ENCODE peak calls at places on chromosomes 3 and 15, in five cellular contexts. X is DMS153, B is NCI-H774, Z is A549, S is WERI-Rb-1. E is an unnamed sample.

GRCh38 chr15:42036991-42037390 is 16.1 kb upstream of the PLA2G4E start:
- DNase-seq in S (no peak), X (no peak), Z (no peak), B (no peak), E (no peak)

GRCh38 chr15:99315636-99316035 is 64.4 kb downstream of the LRRC28 start:
- DNase-seq in Z (no peak), B (no peak), X (no peak), S (no peak), E (no peak)

GRCh38 chr3:65963787-65964707 is 74.7 kb downstream of the MAGI1 start:
- DNase-seq in X (no peak), S (no peak), B (no peak), Z (peak), E (no peak)

GRCh38 chr3:125052671-125053303 is 3.0 kb downstream of the HEG1 start:
- DNase-seq in Z (no peak), X (peak), S (no peak), B (no peak), E (no peak)

GRCh38 chr3:154081305-154081704 is 39.9 kb upstream of the ARHGEF26 start:
- DNase-seq in X (no peak), Z (no peak), S (no peak), B (peak), E (no peak)

GRCh38 chr3:59809750-59810444 is 760.1 kb upstream of the CFAP20DC start:
- DNase-seq in B (no peak), X (no peak), S (peak), Z (peak), E (peak)

GRCh38 chr15:72231847-72232461 is 964 bp upstream of the PKM start:
- DNase-seq in B (peak), X (peak), S (no peak), Z (peak), E (peak)

GRCh38 chr3:25662921-25663320 is 1.8 kb downstream of the TOP2B start:
- DNase-seq in S (no peak), X (no peak), B (no peak), Z (no peak), E (no peak)

GRCh38 chr3:123385981-123386380 is 62.9 kb downstream of the ADCY5 start:
- DNase-seq in Z (no peak), S (no peak), B (no peak), X (no peak), E (no peak)

GRCh38 chr3:118110196-118110595 is 924.5 kb downstream of the IGSF11 start:
- DNase-seq in B (no peak), Z (no peak), X (no peak), S (no peak), E (no peak)

GRCh38 chr15:52464478-52464877 is 64.2 kb downstream of the MYO5A start:
- DNase-seq in X (no peak), B (no peak), S (no peak), Z (no peak), E (no peak)

GRCh38 chr3:146589899-146590508 is 15.1 kb downstream of the PLSCR5 start:
- DNase-seq in S (peak), Z (peak), X (peak), B (peak), E (peak)

GRCh38 chr15:99966815-99967214 is 233.6 kb upstream of the LYSMD4 start:
- DNase-seq in B (no peak), S (no peak), Z (no peak), X (no peak), E (no peak)

GRCh38 chr15:88302373-88302772 is 45.8 kb upstream of the NTRK3 start:
- DNase-seq in Z (no peak), S (no peak), B (no peak), X (no peak), E (no peak)

GRCh38 chr3:47163023-47163989 is 607 bp downstream of the SETD2 start:
- DNase-seq in B (no peak), S (peak), X (no peak), Z (no peak), E (peak)

GRCh38 chr3:151228291-151229125 is 25.5 kb upstream of the GPR171 start:
- DNase-seq in X (no peak), Z (no peak), S (no peak), B (no peak), E (no peak)

GRCh38 chr3:195039180-195039843 is 231.6 kb downstream of the XXYLT1 start:
- DNase-seq in X (no peak), Z (no peak), B (no peak), S (no peak), E (no peak)

E was measured in BE2C.